ENCODE peak calls at places on chromosomes 12 and 14, in ten cellular contexts. D, U, S, J, I, K, R, Y, V and Z are unnamed samples.
A peak's percentile ranks its signal among the peaks of the same experiment; 100 is the strongest.

GRCh38 chr12:53676715-53677611 is 1.1 kb upstream of the ATP5MC2 start:
- DNase-seq in V (peak; percentile 82), D (peak; percentile 43), K (no peak), Y (peak; percentile 41), R (no peak), U (peak; percentile 42), S (peak; percentile 62), I (peak; percentile 89), J (no peak), Z (peak; percentile 15)

GRCh38 chr12:100141998-100142850 is 450 bp downstream of the BLTP3B start:
- DNase-seq in I (peak; percentile 89), R (no peak), U (peak; percentile 49), K (no peak), Y (peak; percentile 48), D (peak; percentile 49), J (no peak), S (peak; percentile 67), V (peak; percentile 55), Z (peak; percentile 45)

GRCh38 chr12:3973939-3974644 is 100.9 kb upstream of the PARP11 start:
- DNase-seq in I (no peak), U (peak; percentile 29), J (no peak), V (peak; percentile 19), K (no peak), Y (no peak), D (no peak), R (no peak), S (no peak), Z (peak; percentile 50)

GRCh38 chr12:12331896-12332295 is 18.1 kb downstream of the MANSC1 start:
- DNase-seq in I (no peak), Y (no peak), V (no peak), U (no peak), K (no peak), J (no peak), S (no peak), D (no peak), R (no peak), Z (peak; percentile 40)

GRCh38 chr12:132541996-132542395 is 52.0 kb downstream of the FBRSL1 start:
- DNase-seq in J (no peak), Y (no peak), I (no peak), S (no peak), R (no peak), K (no peak), V (no peak), D (no peak), U (no peak), Z (no peak)

GRCh38 chr14:73784065-73784987 is 67.3 kb upstream of the PTGR2 start:
- DNase-seq in D (no peak), I (no peak), K (no peak), Y (peak; percentile 41), R (no peak), U (no peak), S (no peak), J (no peak), V (peak; percentile 27), Z (no peak)

GRCh38 chr12:118140825-118141224 is 4.9 kb downstream of the PEBP1 start:
- DNase-seq in K (no peak), I (no peak), R (no peak), U (no peak), J (no peak), D (no peak), Y (no peak), S (no peak), V (no peak), Z (no peak)

GRCh38 chr12:52415870-52416750 is 10.0 kb upstream of the KRT82 start:
- DNase-seq in K (peak; percentile 21), D (no peak), Y (peak; percentile 63), J (peak; percentile 86), S (no peak), U (no peak), I (no peak), R (no peak), V (no peak), Z (peak; percentile 98)

GRCh38 chr14:68702105-68702504 is 90.8 kb downstream of the ZFP36L1 start:
- DNase-seq in Y (no peak), V (no peak), D (no peak), S (no peak), J (no peak), R (no peak), K (no peak), U (no peak), I (no peak), Z (no peak)

GRCh38 chr14:57136669-57137068 is 132.0 kb downstream of the EXOC5 start:
- DNase-seq in D (peak; percentile 42), K (no peak), J (no peak), I (peak; percentile 49), S (no peak), Y (no peak), V (no peak), R (no peak), U (peak; percentile 38), Z (no peak)

GRCh38 chr14:68791078-68791983 is 1.5 kb downstream of the ZFP36L1 start:
- DNase-seq in I (peak; percentile 69), Y (peak; percentile 46), D (no peak), K (no peak), J (peak; percentile 51), R (no peak), V (no peak), S (no peak), U (no peak), Z (no peak)

GRCh38 chr12:78829690-78830089 is 34.9 kb upstream of the SYT1 start:
- DNase-seq in J (no peak), U (no peak), Y (no peak), V (no peak), K (no peak), D (no peak), R (no peak), S (no peak), I (no peak), Z (no peak)

GRCh38 chr14:63178912-63179311 is 25.3 kb upstream of the RHOJ start:
- DNase-seq in U (no peak), S (no peak), I (no peak), J (no peak), D (no peak), K (no peak), Y (no peak), V (no peak), R (no peak), Z (peak; percentile 99)

GRCh38 chr14:89672636-89673279 is 255.7 kb upstream of the FOXN3 start:
- DNase-seq in D (peak; percentile 22), V (no peak), R (no peak), J (no peak), Y (peak; percentile 15), I (no peak), U (peak; percentile 22), K (no peak), S (no peak), Z (no peak)

GRCh38 chr12:1122803-1123202 is 131.8 kb downstream of the ERC1 start:
- DNase-seq in I (no peak), Y (no peak), U (no peak), S (no peak), D (no peak), R (no peak), V (no peak), J (no peak), K (no peak), Z (no peak)

GRCh38 chr12:96073346-96074336 is 38.3 kb upstream of the LTA4H start:
- DNase-seq in U (no peak), V (no peak), S (no peak), R (no peak), I (peak; percentile 69), Y (no peak), D (no peak), J (no peak), K (no peak), Z (peak; percentile 57)

GRCh38 chr12:52634266-52635056 is 16.1 kb upstream of the KRT73 start:
- DNase-seq in K (no peak), U (peak; percentile 81), J (peak; percentile 57), S (no peak), R (no peak), V (peak; percentile 24), D (peak; percentile 75), Y (peak; percentile 78), I (peak; percentile 24), Z (no peak)

GRCh38 chr14:26334288-26334687 is 263.5 kb downstream of the NOVA1 start:
- DNase-seq in U (no peak), K (no peak), D (no peak), R (no peak), V (no peak), I (no peak), Y (no peak), S (no peak), J (no peak), Z (no peak)

GRCh38 chr14:80519002-80519401 is 307.7 kb upstream of the DIO2 start:
- DNase-seq in J (no peak), Y (no peak), K (no peak), U (no peak), I (no peak), R (no peak), V (no peak), D (no peak), S (no peak), Z (no peak)

DNA sequence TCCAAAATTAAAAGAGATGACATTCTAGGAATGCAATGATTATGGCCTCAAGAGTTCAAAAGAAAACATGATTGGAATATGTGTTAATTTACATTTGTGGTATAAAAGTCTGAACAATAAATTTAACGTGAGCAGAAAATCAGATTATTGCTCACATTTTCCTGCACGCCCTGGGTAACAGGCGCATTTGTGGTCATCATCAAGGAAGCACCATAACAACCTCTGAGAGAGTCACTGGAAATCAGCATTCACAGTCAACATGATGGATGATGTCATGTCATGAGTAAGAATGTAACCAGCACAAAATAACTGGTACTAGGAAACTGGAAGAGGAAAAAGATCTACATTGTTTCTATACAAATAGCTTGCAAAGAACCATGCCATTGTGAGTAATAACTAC is 73.5 kb downstream of the BBS10 start:
- DNase-seq in S (no peak), V (no peak), K (no peak), U (no peak), J (no peak), R (no peak), I (no peak), D (no peak), Y (no peak), Z (no peak)
- H3K27ac ChIP-seq in S (no peak overlapping the region), V (no peak overlapping the region), K (no peak overlapping the region), U (no peak overlapping the region), J (no peak overlapping the region), R (no peak overlapping the region), I (peak overlapping the region; percentile 58), D (no peak overlapping the region), Y (no peak overlapping the region), Z (no peak overlapping the region)

GRCh38 chr12:5428332-5429221 is 3.3 kb upstream of the NTF3 start:
- DNase-seq in V (peak; percentile 77), I (peak; percentile 88), S (no peak), K (no peak), Y (no peak), U (no peak), D (no peak), R (no peak), J (no peak), Z (no peak)
- TF ChIP-seq CTCF in V (peak; percentile 71), I (peak; percentile 90), S (peak; percentile 45), K (peak; percentile 80), Y (no peak), U (peak; percentile 70), D (peak; percentile 49), R (peak; percentile 43), J (peak; percentile 18), Z (peak; percentile 75)

GRCh38 chr14:70239802-70240201 is 51.1 kb upstream of the SLC8A3 start:
- DNase-seq in I (no peak), S (no peak), Y (no peak), K (no peak), J (no peak), U (no peak), R (no peak), D (no peak), V (no peak), Z (no peak)
- H3K27me3 ChIP-seq in I (no peaks in the 10 kb centered on the region), S (no peaks in the 10 kb centered on the region), Y (no peaks in the 10 kb centered on the region), K (no peaks in the 10 kb centered on the region), J (no peaks in the 10 kb centered on the region), U (peaks cover 55% of the 10 kb centered on the region), R (no peaks in the 10 kb centered on the region), D (peaks cover 24% of the 10 kb centered on the region), V (no peaks in the 10 kb centered on the region), Z (peaks cover 8% of the 10 kb centered on the region)

GRCh38 chr12:46159239-46159901 is 109.5 kb downstream of the SLC38A1 start:
- DNase-seq in R (no peak), U (no peak), S (no peak), D (no peak), I (no peak), K (no peak), V (no peak), Y (no peak), J (no peak), Z (no peak)
- H3K27ac ChIP-seq in R (peak overlapping the region; percentile 69), U (peak overlapping the region; percentile 41), S (no peak overlapping the region), D (no peak overlapping the region), I (no peak overlapping the region), K (no peak overlapping the region), V (no peak overlapping the region), Y (no peak overlapping the region), J (no peak overlapping the region), Z (peak overlapping the region; percentile 33)